ENCODE peak calls at places on chromosome X, in four cellular contexts. X is IMR-90, N is endothelial cell of umbilical vein, Z is K562. I is an unnamed sample.

GRCh38 chrX:17878028-17878670 is 17.1 kb upstream of the RAI2 start:
- DNase-seq in X (no peak), N (no peak), Z (no peak), I (no peak)

GRCh38 chrX:85114776-85115175 is 111.1 kb downstream of the APOOL start:
- DNase-seq in X (no peak), N (no peak), Z (no peak), I (no peak)

GRCh38 chrX:136779346-136779781 is 1.4 kb downstream of the ARHGEF6 start:
- DNase-seq in X (no peak), N (no peak), Z (no peak), I (peak; percentile 32)

GRCh38 chrX:107451754-107452153 is 2.3 kb downstream of the FRMPD3 start:
- DNase-seq in X (no peak), N (no peak), Z (no peak), I (no peak)

GRCh38 chrX:20355187-20355586 is 88.5 kb upstream of the RPS6KA3 start:
- DNase-seq in X (no peak), N (no peak), Z (no peak), I (no peak)

GRCh38 chrX:140917354-140918115 is 84.9 kb upstream of the SPANXB1 start:
- DNase-seq in X (no peak), N (peak; percentile 1), Z (no peak), I (no peak)

GRCh38 chrX:103440621-103441020 is 64.3 kb downstream of the BEX3 start:
- DNase-seq in X (no peak), N (no peak), Z (no peak), I (no peak)

GRCh38 chrX:153646620-153647373 is at the start of gene DUSP9:
- DNase-seq in X (no peak), N (peak; percentile 17), Z (peak; percentile 79), I (no peak)

GRCh38 chrX:51420610-51421009 is 75.8 kb downstream of the NUDT11 start:
- DNase-seq in X (peak; percentile 45), N (peak; percentile 13), Z (peak; percentile 17), I (no peak)

GRCh38 chrX:115017455-115017854 is at the start of gene IL13RA2:
- DNase-seq in X (no peak), N (peak; percentile 3), Z (peak; percentile 33), I (no peak)

GRCh38 chrX:134875679-134876078 is 115.1 kb upstream of the SMIM10 start:
- DNase-seq in X (no peak), N (no peak), Z (no peak), I (no peak)

GRCh38 chrX:36867143-36867542 is 141.0 kb upstream of the FAM47C start:
- DNase-seq in X (peak; percentile 9), N (peak; percentile 29), Z (peak; percentile 10), I (no peak)

GRCh38 chrX:8036914-8037313 is 109.7 kb upstream of the PNPLA4 start:
- DNase-seq in X (no peak), N (no peak), Z (no peak), I (no peak)

GRCh38 chrX:39029221-39029620 is 228.0 kb downstream of the MID1IP1 start:
- DNase-seq in X (no peak), N (no peak), Z (no peak), I (no peak)

GRCh38 chrX:124504106-124504983 is 158.0 kb downstream of the SH2D1A start:
- DNase-seq in X (no peak), N (no peak), Z (no peak), I (peak; percentile 36)

GRCh38 chrX:136531951-136532350 is at the start of gene VGLL1:
- DNase-seq in X (no peak), N (no peak), Z (no peak), I (no peak)

GRCh38 chrX:4091046-4091760 is 377.8 kb upstream of the PRKX start:
- DNase-seq in X (no peak), N (no peak), Z (no peak), I (no peak)

GRCh38 chrX:55484948-55485347 is 4.7 kb downstream of the USP51 start:
- DNase-seq in X (no peak), N (no peak), Z (no peak), I (no peak)

GRCh38 chrX:10146350-10146749 is 10.4 kb upstream of the CLCN4 start:
- DNase-seq in X (no peak), N (no peak), Z (no peak), I (no peak)
- TF ChIP-seq FOS in X (no peak), N (no peak), Z (no peak), I (no peak)

GRCh38 chrX:120264315-120264714 is 13.7 kb downstream of the ZBTB33 start:
- DNase-seq in X (no peak), N (no peak), Z (no peak), I (no peak)
- TF ChIP-seq FOS in X (no peak), N (no peak), Z (no peak), I (no peak)

GRCh38 chrX:68942141-68942540 is 113.3 kb downstream of the EFNB1 start:
- DNase-seq in X (no peak), N (no peak), Z (no peak), I (no peak)
- TF ChIP-seq FOS in X (no peak), N (no peak), Z (no peak), I (no peak)

GRCh38 chrX:23554304-23554703 is 113.0 kb upstream of the PRDX4 start:
- DNase-seq in X (peak; percentile 50), N (peak; percentile 25), Z (no peak), I (no peak)
- TF ChIP-seq FOS in X (no peak), N (no peak), Z (no peak), I (no peak)

DNA sequence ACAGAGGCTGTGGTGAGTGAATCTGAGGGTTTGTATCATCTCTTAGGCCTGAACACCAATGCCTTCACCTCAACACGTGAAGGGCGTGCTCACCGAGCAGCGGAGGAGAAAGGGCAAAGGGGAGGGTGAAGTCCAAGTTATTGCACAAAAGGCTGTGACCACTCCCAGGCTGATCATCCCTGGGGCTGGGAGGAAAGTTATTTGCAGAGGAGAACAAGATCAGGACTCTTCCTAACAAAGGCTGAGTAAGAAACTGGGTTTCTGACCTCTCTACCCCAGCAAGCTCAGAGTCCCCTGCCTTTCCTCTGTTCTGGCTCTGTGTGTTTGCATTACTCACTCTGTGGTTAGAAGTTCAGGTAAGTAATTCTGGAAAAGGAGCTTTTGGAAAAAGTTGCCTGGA is 366.3 kb upstream of the CXorf51A start:
- DNase-seq in X (no peak), N (no peak), Z (no peak), I (no peak)
- TF ChIP-seq FOS in X (no peak), N (no peak), Z (no peak), I (no peak)

GRCh38 chrX:118644378-118644777 is 83.0 kb upstream of the IL13RA1 start:
- DNase-seq in X (peak; percentile 68), N (peak; percentile 59), Z (peak; percentile 9), I (no peak)
- TF ChIP-seq FOS in X (no peak), N (no peak), Z (no peak), I (no peak)

DNA sequence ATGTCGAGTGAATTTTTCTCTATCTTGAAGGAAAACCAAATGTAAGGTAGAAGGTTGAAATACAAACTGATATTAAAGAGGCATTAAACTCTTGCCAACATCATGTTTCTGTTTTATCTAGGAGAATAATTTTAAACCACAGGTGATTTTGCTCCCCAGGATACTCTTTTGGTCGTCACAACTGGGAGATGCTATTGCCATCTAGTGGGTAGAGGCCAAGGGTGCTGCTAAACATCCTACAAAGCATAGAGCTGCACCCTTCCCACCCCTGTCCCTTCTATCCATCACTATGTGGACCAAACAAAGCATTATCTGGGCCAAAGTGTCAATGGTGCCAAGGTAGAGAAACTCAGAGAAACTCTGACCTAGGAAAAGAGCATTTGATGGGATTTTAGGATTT is 154.6 kb upstream of the MAGEB2 start:
- DNase-seq in X (peak; percentile 21), N (peak; percentile 19), Z (no peak), I (no peak)
- TF ChIP-seq FOS in X (no peak), N (no peak), Z (no peak), I (no peak)